ENCODE peak calls at places on chromosomes 6 and 20, in eight cellular contexts. W is spleen, U is neural progenitor cell, C is cardiac muscle cell, O is tibial artery, N is IMR-90, A is K562, P is left ventricle myocardium inferior. M is an unnamed sample.
A peak's percentile ranks its signal among the peaks of the same experiment; 100 is the strongest.

GRCh38 chr20:56924976-56925695 is 296.0 kb downstream of the TFAP2C start:
- DNase-seq in W (no peak), U (peak; percentile 99), C (no peak), O (peak; percentile 45), N (no peak), A (no peak), P (no peak), M (no peak)

GRCh38 chr20:61903575-61904340 is 161.9 kb downstream of the TAF4 start:
- DNase-seq in W (peak; percentile 71), U (no peak), C (no peak), O (no peak), N (no peak), A (no peak), P (no peak), M (no peak)

GRCh38 chr6:90351696-90352095 is 55.1 kb upstream of the BACH2 start:
- DNase-seq in W (no peak), U (no peak), C (peak; percentile 41), O (no peak), N (peak; percentile 67), A (no peak), P (no peak), M (no peak)

GRCh38 chr6:40312213-40313015 is 274.8 kb downstream of the LRFN2 start:
- DNase-seq in W (no peak), U (no peak), C (peak; percentile 3), O (no peak), N (peak; percentile 3), A (peak; percentile 32), P (no peak), M (no peak)

GRCh38 chr6:2581611-2582010 is 169.1 kb downstream of the MYLK4 start:
- DNase-seq in W (no peak), U (no peak), C (no peak), O (no peak), N (no peak), A (no peak), P (no peak), M (no peak)

GRCh38 chr20:23446505-23446904 is 6.2 kb downstream of the CST11 start:
- DNase-seq in W (peak; percentile 71), U (peak; percentile 86), C (peak; percentile 64), O (no peak), N (peak; percentile 21), A (peak; percentile 62), P (peak; percentile 47), M (peak; percentile 49)

GRCh38 chr20:53296451-53297153 is 297.0 kb downstream of the ZNF217 start:
- DNase-seq in W (no peak), U (no peak), C (no peak), O (no peak), N (no peak), A (peak; percentile 64), P (no peak), M (no peak)

GRCh38 chr20:16472045-16472872 is 101.0 kb downstream of the KIF16B start:
- DNase-seq in W (no peak), U (no peak), C (peak; percentile 75), O (no peak), N (peak; percentile 45), A (peak; percentile 79), P (no peak), M (no peak)

GRCh38 chr20:40416274-40416673 is 272.8 kb downstream of the MAFB start:
- DNase-seq in W (no peak), U (no peak), C (no peak), O (no peak), N (no peak), A (no peak), P (no peak), M (no peak)

GRCh38 chr6:35024601-35025054 is 116.5 kb downstream of the TCP11 start:
- DNase-seq in W (no peak), U (peak; percentile 75), C (peak; percentile 52), O (no peak), N (peak; percentile 45), A (peak; percentile 65), P (peak; percentile 58), M (no peak)

DNA sequence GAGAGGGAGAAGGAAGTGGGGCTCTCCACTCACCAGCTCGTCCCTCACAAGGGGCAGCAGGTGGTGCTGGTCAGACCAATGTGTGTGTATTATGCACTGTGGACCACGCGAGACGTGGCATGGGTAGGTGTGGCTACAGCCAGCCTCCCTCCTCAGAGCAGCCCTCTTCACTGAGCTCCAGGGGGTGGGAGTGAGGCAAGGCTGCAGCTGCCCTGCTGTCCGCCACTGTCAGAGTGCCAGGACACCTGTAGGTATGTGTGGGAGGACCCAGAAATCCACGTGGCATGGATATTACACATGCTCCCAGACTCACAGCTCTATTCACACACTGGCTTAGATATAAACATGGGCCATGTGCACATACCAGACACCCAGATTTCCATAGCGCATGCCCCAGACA is 90.3 kb downstream of the VEGFA start:
- DNase-seq in W (peak; percentile 38), U (no peak), C (peak; percentile 17), O (no peak), N (peak; percentile 39), A (no peak), P (no peak), M (no peak)
- TF ChIP-seq CTCF in W (no peak), U (no peak), C (no peak), O (no peak), N (no peak), A (no peak), P (no peak), M (no peak)

DNA sequence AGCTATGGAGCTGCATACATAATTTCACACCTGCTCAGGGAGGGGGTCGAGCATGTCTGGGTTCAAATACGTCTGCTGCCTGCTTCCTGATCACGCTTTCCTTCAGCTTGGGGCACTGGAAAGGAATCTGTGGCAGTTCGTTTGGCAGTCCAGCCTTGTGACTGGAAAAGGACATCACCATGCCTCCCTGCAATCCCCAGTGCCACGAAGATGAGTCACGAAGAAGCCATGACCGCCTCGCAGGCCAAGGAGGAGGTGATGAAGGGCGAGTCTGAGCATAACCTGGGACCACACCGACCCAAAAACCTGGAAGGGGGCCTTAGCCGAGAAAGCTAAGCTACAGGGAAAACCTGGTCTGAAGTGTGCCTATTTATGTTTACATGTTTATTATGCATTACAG is 13.1 kb downstream of the JAG1 start:
- DNase-seq in W (no peak), U (no peak), C (no peak), O (peak; percentile 87), N (no peak), A (no peak), P (no peak), M (no peak)
- H3K27ac ChIP-seq in W (peak overlapping the region; percentile 1), U (no peak overlapping the region), C (peak overlapping the region; percentile 79), O (peak overlapping the region; percentile 99), N (no peak overlapping the region), A (no peak overlapping the region), P (peak overlapping the region; percentile 32), M (peak overlapping the region; percentile 66)

GRCh38 chr6:169689247-169689646 is 12.6 kb downstream of the WDR27 start:
- DNase-seq in W (no peak), U (no peak), C (peak; percentile 84), O (no peak), N (peak; percentile 88), A (no peak), P (no peak), M (no peak)
- H3K9me3 ChIP-seq in W (peaks cover 25% of the 10 kb centered on the region), U (peaks cover 17% of the 10 kb centered on the region), C (no peaks in the 10 kb centered on the region), O (no peaks in the 10 kb centered on the region), N (peaks cover 6% of the 10 kb centered on the region), A (peaks cover 7% of the 10 kb centered on the region), P (peaks cover 43% of the 10 kb centered on the region), M (no peaks in the 10 kb centered on the region)

DNA sequence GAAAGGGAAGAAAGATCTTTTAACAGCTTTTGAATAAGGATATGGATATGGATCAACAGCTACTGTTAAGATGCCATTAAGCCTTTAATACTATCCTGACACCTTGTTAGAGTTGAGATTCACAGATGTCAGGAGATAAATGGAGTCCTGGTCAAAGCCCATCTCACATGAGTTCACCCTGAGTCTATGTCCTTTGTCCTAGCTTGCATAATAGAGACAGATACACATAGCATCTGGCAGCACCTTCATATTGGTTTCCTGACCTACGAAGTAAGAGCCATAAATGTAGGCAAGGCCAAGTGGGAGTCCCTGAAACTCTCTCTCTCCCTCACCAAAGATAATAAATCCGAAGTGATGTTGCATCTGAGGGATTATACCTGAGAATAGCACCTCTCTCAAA is 79.1 kb upstream of the F13A1 start:
- DNase-seq in W (no peak), U (no peak), C (no peak), O (no peak), N (no peak), A (no peak), P (no peak), M (no peak)
- TF ChIP-seq CTCF in W (no peak), U (no peak), C (no peak), O (no peak), N (no peak), A (no peak), P (no peak), M (no peak)

DNA sequence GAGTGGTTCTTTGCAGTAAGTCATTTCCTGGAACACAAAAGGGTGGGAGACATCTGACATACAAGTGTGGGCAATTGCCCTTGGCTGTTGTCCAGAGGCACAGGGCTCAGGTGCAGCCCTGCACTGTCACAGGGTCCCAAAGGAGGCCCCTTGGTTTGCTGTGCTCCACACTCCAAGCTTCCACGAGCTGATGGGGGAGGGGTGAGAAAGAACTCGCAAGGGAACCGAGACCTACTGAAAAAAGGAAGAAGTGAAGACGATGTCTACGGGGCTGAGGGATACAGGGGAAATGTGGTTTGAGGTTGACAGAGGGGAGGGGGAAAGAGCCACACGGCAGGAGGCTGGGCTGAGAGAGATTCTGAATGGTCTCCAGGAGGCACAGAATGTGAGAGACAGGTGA is 123.3 kb downstream of the LY86 start:
- DNase-seq in W (peak; percentile 79), U (no peak), C (no peak), O (no peak), N (no peak), A (peak; percentile 51), P (no peak), M (no peak)
- H3K27ac ChIP-seq in W (peak overlapping the region; percentile 62), U (no peak overlapping the region), C (no peak overlapping the region), O (no peak overlapping the region), N (no peak overlapping the region), A (peak overlapping the region; percentile 23), P (no peak overlapping the region), M (no peak overlapping the region)

DNA sequence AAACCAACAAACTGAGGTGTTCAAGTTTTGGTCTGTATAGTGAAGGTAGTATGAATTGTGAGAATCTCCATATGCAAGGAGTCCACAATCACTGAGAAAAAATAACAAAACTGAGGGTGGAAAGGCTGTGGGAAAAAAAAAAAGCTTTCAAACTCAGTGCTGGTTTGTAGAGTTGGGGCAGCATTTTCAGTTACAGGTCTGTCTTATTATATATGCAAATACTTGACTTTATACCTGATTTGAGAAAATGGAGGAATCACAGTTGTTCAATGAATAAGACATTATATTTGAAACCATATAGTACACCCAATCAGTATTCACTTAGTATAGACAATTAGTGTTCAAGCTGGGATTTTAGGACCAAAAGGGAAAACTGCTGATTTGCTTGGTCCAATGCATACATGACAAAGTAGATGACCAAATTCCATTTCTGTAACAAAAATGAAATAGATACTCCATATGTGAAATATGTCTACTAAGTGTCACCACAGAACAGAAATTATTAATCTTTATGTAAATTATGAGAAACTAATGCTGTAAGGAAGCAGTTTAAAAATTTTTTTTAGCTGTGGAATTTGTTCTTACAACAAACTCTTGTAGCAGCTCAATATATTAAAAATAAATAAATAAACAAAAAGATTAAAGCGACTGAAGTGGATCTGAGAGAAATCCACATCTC is 187.7 kb downstream of the ASCC3 start:
- DNase-seq in W (no peak), U (no peak), C (no peak), O (no peak), N (no peak), A (no peak), P (no peak), M (no peak)
- H3K9me3 ChIP-seq in W (no peaks in the 10 kb centered on the region), U (no peaks in the 10 kb centered on the region), C (no peaks in the 10 kb centered on the region), O (no peaks in the 10 kb centered on the region), N (no peaks in the 10 kb centered on the region), A (no peaks in the 10 kb centered on the region), P (no peaks in the 10 kb centered on the region), M (no peaks in the 10 kb centered on the region)

GRCh38 chr20:43138061-43138860 is 51.4 kb downstream of the PTPRT start:
- DNase-seq in W (no peak), U (no peak), C (no peak), O (no peak), N (no peak), A (no peak), P (peak; percentile 17), M (no peak)
- TF ChIP-seq CTCF in W (no peak), U (no peak), C (no peak), O (no peak), N (no peak), A (no peak), P (no peak), M (no peak)